ENCODE peak calls at places on chromosomes 6 and 20, in four cellular contexts. One of them, this sample, is unnamed.
A peak's percentile ranks its signal among the peaks of the same experiment; 100 is the strongest.

GRCh38 chr6:158649289-158650143 is at the start of gene SYTL3:
- DNase-seq in breast epithelium: no peak
- DNase-seq in K562: no peak
- DNase-seq in tibial nerve: no peak
- DNase-seq in this sample: no peak

GRCh38 chr6:79115557-79115956 is 37.5 kb upstream of the PHIP start:
- DNase-seq in breast epithelium: no peak
- DNase-seq in K562: no peak
- DNase-seq in tibial nerve: no peak
- DNase-seq in this sample: no peak

GRCh38 chr20:63655249-63655648 is 2.0 kb upstream of the STMN3 start:
- DNase-seq in breast epithelium: no peak
- DNase-seq in K562: no peak
- DNase-seq in tibial nerve: no peak
- DNase-seq in this sample: no peak

GRCh38 chr6:147808631-147809030 is 300.1 kb downstream of the SAMD5 start:
- DNase-seq in breast epithelium: no peak
- DNase-seq in K562: no peak
- DNase-seq in tibial nerve: no peak
- DNase-seq in this sample: no peak

GRCh38 chr6:22699046-22699639 is 129.8 kb downstream of the HDGFL1 start:
- DNase-seq in breast epithelium: no peak
- DNase-seq in K562: no peak
- DNase-seq in tibial nerve: no peak
- DNase-seq in this sample: no peak

GRCh38 chr6:17167327-17167979 is 65.6 kb downstream of the STMND1 start:
- DNase-seq in breast epithelium: no peak
- DNase-seq in K562: peak; percentile 29
- DNase-seq in tibial nerve: no peak
- DNase-seq in this sample: no peak

GRCh38 chr6:32046450-32047083 is 8.4 kb downstream of the CYP21A2 start:
- DNase-seq in breast epithelium: no peak
- DNase-seq in K562: peak; percentile 40
- DNase-seq in tibial nerve: peak; percentile 47
- DNase-seq in this sample: peak; percentile 44

GRCh38 chr20:47502271-47502730 is 614 bp downstream of the NCOA3 start:
- DNase-seq in breast epithelium: no peak
- DNase-seq in K562: peak; percentile 44
- DNase-seq in tibial nerve: peak; percentile 22
- DNase-seq in this sample: no peak

GRCh38 chr6:125274935-125275334 is 26.8 kb downstream of the HDDC2 start:
- DNase-seq in breast epithelium: no peak
- DNase-seq in K562: no peak
- DNase-seq in tibial nerve: no peak
- DNase-seq in this sample: no peak

GRCh38 chr20:50746138-50746940 is 15.0 kb downstream of the PARD6B start:
- DNase-seq in breast epithelium: no peak
- DNase-seq in K562: peak; percentile 35
- DNase-seq in tibial nerve: no peak
- DNase-seq in this sample: no peak

GRCh38 chr6:151723152-151723551 is 84.3 kb upstream of the ESR1 start:
- DNase-seq in breast epithelium: no peak
- DNase-seq in K562: no peak
- DNase-seq in tibial nerve: no peak
- DNase-seq in this sample: no peak

GRCh38 chr6:117956386-117956785 is 49.3 kb downstream of the SLC35F1 start:
- DNase-seq in breast epithelium: no peak
- DNase-seq in K562: no peak
- DNase-seq in tibial nerve: no peak
- DNase-seq in this sample: no peak

GRCh38 chr6:97440590-97441176 is 157.7 kb upstream of the MMS22L start:
- DNase-seq in breast epithelium: no peak
- DNase-seq in K562: peak; percentile 12
- DNase-seq in tibial nerve: no peak
- DNase-seq in this sample: peak; percentile 2

GRCh38 chr20:4856022-4856755 is 134.5 kb downstream of the PRND start:
- DNase-seq in breast epithelium: no peak
- DNase-seq in K562: no peak
- DNase-seq in tibial nerve: no peak
- DNase-seq in this sample: no peak

GRCh38 chr6:121510568-121511177 is 75.2 kb downstream of the GJA1 start:
- DNase-seq in breast epithelium: no peak
- DNase-seq in K562: no peak
- DNase-seq in tibial nerve: no peak
- DNase-seq in this sample: no peak

GRCh38 chr6:21808045-21808470 is 214.5 kb downstream of the SOX4 start:
- DNase-seq in breast epithelium: no peak
- DNase-seq in K562: no peak
- DNase-seq in tibial nerve: no peak
- DNase-seq in this sample: no peak

GRCh38 chr6:119182404-119182803 is 103.9 kb upstream of the FAM184A start:
- DNase-seq in breast epithelium: no peak
- DNase-seq in K562: no peak
- DNase-seq in tibial nerve: no peak
- DNase-seq in this sample: no peak

GRCh38 chr6:7615611-7616383 is 25.8 kb downstream of the SNRNP48 start:
- DNase-seq in breast epithelium: no peak
- DNase-seq in K562: peak; percentile 77
- DNase-seq in tibial nerve: peak; percentile 82
- DNase-seq in this sample: peak; percentile 60

GRCh38 chr6:155432293-155432692 is 23.3 kb downstream of the NOX3 start:
- DNase-seq in breast epithelium: no peak
- DNase-seq in K562: no peak
- DNase-seq in tibial nerve: no peak
- DNase-seq in this sample: no peak

GRCh38 chr6:131924881-131925474 is 26.2 kb downstream of the CCN2 start:
- DNase-seq in breast epithelium: no peak
- DNase-seq in K562: peak; percentile 8
- DNase-seq in tibial nerve: no peak
- DNase-seq in this sample: peak; percentile 5

GRCh38 chr6:128882991-128883571 is at the start of gene LAMA2:
- DNase-seq in breast epithelium: peak; percentile 56
- DNase-seq in K562: no peak
- DNase-seq in tibial nerve: peak; percentile 76
- DNase-seq in this sample: no peak

GRCh38 chr20:57749861-57750260 is 40.0 kb upstream of the PMEPA1 start:
- DNase-seq in breast epithelium: no peak
- DNase-seq in K562: no peak
- DNase-seq in tibial nerve: no peak
- DNase-seq in this sample: no peak

GRCh38 chr6:12001004-12001705 is 11.0 kb upstream of the HIVEP1 start:
- DNase-seq in breast epithelium: no peak
- DNase-seq in K562: no peak
- DNase-seq in tibial nerve: peak; percentile 20
- DNase-seq in this sample: no peak

GRCh38 chr20:58553166-58553696 is 38.0 kb upstream of the APCDD1L start:
- DNase-seq in breast epithelium: no peak
- DNase-seq in K562: no peak
- DNase-seq in tibial nerve: no peak
- DNase-seq in this sample: no peak

GRCh38 chr20:62367136-62367482 is at the start of gene LAMA5:
- DNase-seq in breast epithelium: no peak
- DNase-seq in K562: peak; percentile 73
- DNase-seq in tibial nerve: no peak
- DNase-seq in this sample: peak; percentile 58

GRCh38 chr6:111481836-111482235 is 1.2 kb downstream of the REV3L start:
- DNase-seq in breast epithelium: no peak
- DNase-seq in K562: no peak
- DNase-seq in tibial nerve: no peak
- DNase-seq in this sample: no peak

GRCh38 chr6:111482959-111483735 is at the start of gene REV3L:
- DNase-seq in breast epithelium: peak; percentile 81
- DNase-seq in K562: peak; percentile 93
- DNase-seq in tibial nerve: peak; percentile 95
- DNase-seq in this sample: peak; percentile 92

GRCh38 chr6:111483736-111484654 is 977 bp upstream of the REV3L start:
- DNase-seq in breast epithelium: peak; percentile 84
- DNase-seq in K562: peak; percentile 96
- DNase-seq in tibial nerve: peak; percentile 94
- DNase-seq in this sample: peak; percentile 92

GRCh38 chr6:111480988-111481830 is 1.8 kb downstream of the REV3L start:
- DNase-seq in breast epithelium: no peak
- DNase-seq in K562: peak; percentile 47
- DNase-seq in tibial nerve: no peak
- DNase-seq in this sample: peak; percentile 50

GRCh38 chr6:111482236-111482958 is 621 bp downstream of the REV3L start:
- DNase-seq in breast epithelium: peak; percentile 56
- DNase-seq in K562: peak; percentile 66
- DNase-seq in tibial nerve: peak; percentile 45
- DNase-seq in this sample: peak; percentile 82
- TF ChIP-seq POLR2A in breast epithelium: no peak
- TF ChIP-seq POLR2A in K562: no peak
- TF ChIP-seq POLR2A in tibial nerve: no peak
- TF ChIP-seq POLR2A in this sample: no peak

DNA sequence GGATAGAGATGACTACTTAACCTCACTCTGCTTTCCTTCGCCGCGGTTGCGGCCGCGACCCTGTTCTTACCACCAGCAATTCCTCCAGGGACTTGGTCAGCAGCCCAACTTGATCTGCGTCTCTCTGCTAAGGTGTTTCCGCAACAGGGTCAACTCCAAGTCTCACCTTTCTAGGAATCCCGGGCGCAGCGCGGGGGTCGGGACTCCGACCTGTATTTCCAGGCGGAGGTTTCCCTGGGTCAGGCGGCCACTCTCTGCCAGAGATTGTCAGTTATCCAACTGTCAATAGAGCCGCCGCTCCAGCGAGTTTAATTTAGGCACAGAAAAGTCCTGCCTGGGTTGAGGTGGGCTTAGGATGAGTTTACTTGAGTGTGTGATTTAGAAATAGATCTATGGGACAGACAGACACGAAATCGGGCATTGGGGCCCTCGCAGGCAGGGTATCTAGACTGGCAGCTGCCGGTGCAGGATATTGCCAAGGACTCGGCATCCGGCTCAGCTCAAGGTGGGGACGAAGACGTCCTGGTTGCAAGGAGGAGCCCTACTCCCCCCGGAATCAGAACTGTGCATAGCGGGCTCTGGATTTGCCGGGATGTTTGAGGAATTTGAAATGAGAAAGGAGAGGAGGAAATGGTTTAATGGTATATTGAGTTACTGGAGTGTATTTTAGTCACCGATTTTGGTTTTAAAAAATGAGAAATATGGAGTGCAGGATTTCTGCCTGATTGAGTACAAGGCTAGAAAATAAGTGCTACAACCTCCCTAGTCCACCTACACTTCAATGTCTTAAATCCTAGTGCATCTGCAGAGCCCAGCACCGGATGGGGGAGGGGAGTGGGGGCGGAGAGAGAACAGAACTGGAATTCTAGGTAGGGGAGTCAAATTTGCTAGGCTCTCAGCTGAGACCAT is 23.7 kb downstream of the POM121L2 start:
- DNase-seq in breast epithelium: no peak
- DNase-seq in K562: peak; percentile 79
- DNase-seq in tibial nerve: no peak
- DNase-seq in this sample: no peak
- TF ChIP-seq POLR2A in breast epithelium: no peak
- TF ChIP-seq POLR2A in K562: peak; percentile 54
- TF ChIP-seq POLR2A in tibial nerve: no peak
- TF ChIP-seq POLR2A in this sample: no peak

GRCh38 chr6:30685977-30686907 is at the start of gene PPP1R18:
- DNase-seq in breast epithelium: peak; percentile 77
- DNase-seq in K562: peak; percentile 80
- DNase-seq in tibial nerve: peak; percentile 71
- DNase-seq in this sample: no peak
- TF ChIP-seq POLR2A in breast epithelium: no peak
- TF ChIP-seq POLR2A in K562: peak; percentile 64
- TF ChIP-seq POLR2A in tibial nerve: peak; percentile 32
- TF ChIP-seq POLR2A in this sample: no peak

GRCh38 chr6:107668826-107669474 is 155.2 kb downstream of the SCML4 start:
- DNase-seq in breast epithelium: no peak
- DNase-seq in K562: no peak
- DNase-seq in tibial nerve: no peak
- DNase-seq in this sample: no peak
- TF ChIP-seq POLR2A in breast epithelium: no peak
- TF ChIP-seq POLR2A in K562: no peak
- TF ChIP-seq POLR2A in tibial nerve: no peak
- TF ChIP-seq POLR2A in this sample: no peak